ENCODE peak calls at places on chromosomes 16 and 17, in nine cellular contexts. One of them, this sample, is unnamed.
A peak's percentile ranks its signal among the peaks of the same experiment; 100 is the strongest.

GRCh38 chr17:61313515-61314326 is 85.9 kb upstream of the TBX2 start:
- DNase-seq in activated B cell treated with CpG ODN at 0.5 μM for 24 hours: no peak
- DNase-seq in WTC11: no peak
- DNase-seq in stimulated activated CD4-positive, alpha-beta T cell treated with anti-CD3 and anti-CD28 coated beads, Interleukin-15, amount 100 ng/mL, for 48 hours: no peak
- DNase-seq in left lung: no peak
- DNase-seq in putamen: no peak
- DNase-seq in activated naive CD4-positive, alpha-beta T cell treated with anti-CD3 and anti-CD28 coated beads for 36 hours: no peak
- DNase-seq in H7: no peak
- DNase-seq in activated CD4-positive, alpha-beta T cell treated with anti-CD3 and anti-CD28 coated beads for 4 hours: no peak
- DNase-seq in this sample: no peak

GRCh38 chr17:80773243-80773991 is 218.2 kb upstream of the CHMP6 start:
- DNase-seq in activated CD4-positive, alpha-beta T cell treated with anti-CD3 and anti-CD28 coated beads for 4 hours: no peak
- DNase-seq in activated naive CD4-positive, alpha-beta T cell treated with anti-CD3 and anti-CD28 coated beads for 36 hours: no peak
- DNase-seq in left lung: no peak
- DNase-seq in WTC11: no peak
- DNase-seq in stimulated activated CD4-positive, alpha-beta T cell treated with anti-CD3 and anti-CD28 coated beads, Interleukin-15, amount 100 ng/mL, for 48 hours: no peak
- DNase-seq in putamen: peak; percentile 65
- DNase-seq in activated B cell treated with CpG ODN at 0.5 μM for 24 hours: no peak
- DNase-seq in H7: peak; percentile 78
- DNase-seq in this sample: peak; percentile 44

GRCh38 chr16:30741461-30741914 is 6.7 kb upstream of the PHKG2 start:
- DNase-seq in stimulated activated CD4-positive, alpha-beta T cell treated with anti-CD3 and anti-CD28 coated beads, Interleukin-15, amount 100 ng/mL, for 48 hours: no peak
- DNase-seq in activated CD4-positive, alpha-beta T cell treated with anti-CD3 and anti-CD28 coated beads for 4 hours: no peak
- DNase-seq in putamen: no peak
- DNase-seq in left lung: no peak
- DNase-seq in WTC11: no peak
- DNase-seq in activated naive CD4-positive, alpha-beta T cell treated with anti-CD3 and anti-CD28 coated beads for 36 hours: no peak
- DNase-seq in H7: peak; percentile 58
- DNase-seq in activated B cell treated with CpG ODN at 0.5 μM for 24 hours: no peak
- DNase-seq in this sample: peak; percentile 60

GRCh38 chr16:86651823-86652222 is 73.5 kb downstream of the FOXL1 start:
- DNase-seq in H7: no peak
- DNase-seq in left lung: no peak
- DNase-seq in stimulated activated CD4-positive, alpha-beta T cell treated with anti-CD3 and anti-CD28 coated beads, Interleukin-15, amount 100 ng/mL, for 48 hours: no peak
- DNase-seq in WTC11: no peak
- DNase-seq in activated B cell treated with CpG ODN at 0.5 μM for 24 hours: no peak
- DNase-seq in activated CD4-positive, alpha-beta T cell treated with anti-CD3 and anti-CD28 coated beads for 4 hours: no peak
- DNase-seq in activated naive CD4-positive, alpha-beta T cell treated with anti-CD3 and anti-CD28 coated beads for 36 hours: no peak
- DNase-seq in putamen: no peak
- DNase-seq in this sample: no peak

GRCh38 chr16:9219811-9220210 is 128.4 kb downstream of the HAPSTR1 start:
- DNase-seq in activated CD4-positive, alpha-beta T cell treated with anti-CD3 and anti-CD28 coated beads for 4 hours: no peak
- DNase-seq in activated naive CD4-positive, alpha-beta T cell treated with anti-CD3 and anti-CD28 coated beads for 36 hours: no peak
- DNase-seq in activated B cell treated with CpG ODN at 0.5 μM for 24 hours: no peak
- DNase-seq in H7: no peak
- DNase-seq in putamen: peak; percentile 17
- DNase-seq in left lung: no peak
- DNase-seq in stimulated activated CD4-positive, alpha-beta T cell treated with anti-CD3 and anti-CD28 coated beads, Interleukin-15, amount 100 ng/mL, for 48 hours: no peak
- DNase-seq in WTC11: no peak
- DNase-seq in this sample: no peak

GRCh38 chr17:70622382-70623260 is 453.3 kb downstream of the KCNJ2 start:
- DNase-seq in activated B cell treated with CpG ODN at 0.5 μM for 24 hours: no peak
- DNase-seq in stimulated activated CD4-positive, alpha-beta T cell treated with anti-CD3 and anti-CD28 coated beads, Interleukin-15, amount 100 ng/mL, for 48 hours: no peak
- DNase-seq in WTC11: peak; percentile 79
- DNase-seq in activated naive CD4-positive, alpha-beta T cell treated with anti-CD3 and anti-CD28 coated beads for 36 hours: peak; percentile 34
- DNase-seq in left lung: no peak
- DNase-seq in activated CD4-positive, alpha-beta T cell treated with anti-CD3 and anti-CD28 coated beads for 4 hours: no peak
- DNase-seq in putamen: peak; percentile 83
- DNase-seq in H7: peak; percentile 66
- DNase-seq in this sample: peak; percentile 82

GRCh38 chr16:59210955-59211541 is 476.9 kb upstream of the GOT2 start:
- DNase-seq in activated CD4-positive, alpha-beta T cell treated with anti-CD3 and anti-CD28 coated beads for 4 hours: no peak
- DNase-seq in activated B cell treated with CpG ODN at 0.5 μM for 24 hours: no peak
- DNase-seq in WTC11: peak; percentile 43
- DNase-seq in stimulated activated CD4-positive, alpha-beta T cell treated with anti-CD3 and anti-CD28 coated beads, Interleukin-15, amount 100 ng/mL, for 48 hours: no peak
- DNase-seq in activated naive CD4-positive, alpha-beta T cell treated with anti-CD3 and anti-CD28 coated beads for 36 hours: no peak
- DNase-seq in putamen: no peak
- DNase-seq in H7: peak; percentile 39
- DNase-seq in left lung: no peak
- DNase-seq in this sample: peak; percentile 83

GRCh38 chr17:60170835-60171752 is 21.3 kb downstream of the CA4 start:
- DNase-seq in WTC11: no peak
- DNase-seq in activated naive CD4-positive, alpha-beta T cell treated with anti-CD3 and anti-CD28 coated beads for 36 hours: no peak
- DNase-seq in activated CD4-positive, alpha-beta T cell treated with anti-CD3 and anti-CD28 coated beads for 4 hours: no peak
- DNase-seq in stimulated activated CD4-positive, alpha-beta T cell treated with anti-CD3 and anti-CD28 coated beads, Interleukin-15, amount 100 ng/mL, for 48 hours: no peak
- DNase-seq in activated B cell treated with CpG ODN at 0.5 μM for 24 hours: no peak
- DNase-seq in left lung: no peak
- DNase-seq in H7: no peak
- DNase-seq in putamen: peak; percentile 71
- DNase-seq in this sample: no peak

GRCh38 chr16:68512183-68512582 is 26.9 kb upstream of the ZFP90 start:
- DNase-seq in putamen: no peak
- DNase-seq in activated CD4-positive, alpha-beta T cell treated with anti-CD3 and anti-CD28 coated beads for 4 hours: no peak
- DNase-seq in left lung: peak; percentile 13
- DNase-seq in activated B cell treated with CpG ODN at 0.5 μM for 24 hours: no peak
- DNase-seq in H7: no peak
- DNase-seq in WTC11: no peak
- DNase-seq in stimulated activated CD4-positive, alpha-beta T cell treated with anti-CD3 and anti-CD28 coated beads, Interleukin-15, amount 100 ng/mL, for 48 hours: no peak
- DNase-seq in activated naive CD4-positive, alpha-beta T cell treated with anti-CD3 and anti-CD28 coated beads for 36 hours: no peak
- DNase-seq in this sample: no peak

GRCh38 chr17:40072481-40073346 is 9.9 kb downstream of the THRA start:
- DNase-seq in activated naive CD4-positive, alpha-beta T cell treated with anti-CD3 and anti-CD28 coated beads for 36 hours: no peak
- DNase-seq in H7: peak; percentile 41
- DNase-seq in activated CD4-positive, alpha-beta T cell treated with anti-CD3 and anti-CD28 coated beads for 4 hours: no peak
- DNase-seq in activated B cell treated with CpG ODN at 0.5 μM for 24 hours: no peak
- DNase-seq in left lung: no peak
- DNase-seq in stimulated activated CD4-positive, alpha-beta T cell treated with anti-CD3 and anti-CD28 coated beads, Interleukin-15, amount 100 ng/mL, for 48 hours: no peak
- DNase-seq in WTC11: no peak
- DNase-seq in putamen: no peak
- DNase-seq in this sample: no peak

GRCh38 chr17:75463612-75464011 is 7.2 kb downstream of the TMEM94 start:
- DNase-seq in WTC11: no peak
- DNase-seq in activated B cell treated with CpG ODN at 0.5 μM for 24 hours: no peak
- DNase-seq in left lung: no peak
- DNase-seq in putamen: no peak
- DNase-seq in activated CD4-positive, alpha-beta T cell treated with anti-CD3 and anti-CD28 coated beads for 4 hours: no peak
- DNase-seq in stimulated activated CD4-positive, alpha-beta T cell treated with anti-CD3 and anti-CD28 coated beads, Interleukin-15, amount 100 ng/mL, for 48 hours: no peak
- DNase-seq in activated naive CD4-positive, alpha-beta T cell treated with anti-CD3 and anti-CD28 coated beads for 36 hours: no peak
- DNase-seq in H7: no peak
- DNase-seq in this sample: no peak

GRCh38 chr16:56800355-56800754 is 64.7 kb upstream of the SLC12A3 start:
- DNase-seq in WTC11: no peak
- DNase-seq in stimulated activated CD4-positive, alpha-beta T cell treated with anti-CD3 and anti-CD28 coated beads, Interleukin-15, amount 100 ng/mL, for 48 hours: no peak
- DNase-seq in H7: no peak
- DNase-seq in activated CD4-positive, alpha-beta T cell treated with anti-CD3 and anti-CD28 coated beads for 4 hours: no peak
- DNase-seq in putamen: no peak
- DNase-seq in activated naive CD4-positive, alpha-beta T cell treated with anti-CD3 and anti-CD28 coated beads for 36 hours: no peak
- DNase-seq in left lung: no peak
- DNase-seq in activated B cell treated with CpG ODN at 0.5 μM for 24 hours: no peak
- DNase-seq in this sample: no peak

GRCh38 chr17:48626470-48627241 is 498 bp upstream of the HOXB9 start:
- DNase-seq in left lung: no peak
- DNase-seq in WTC11: peak; percentile 71
- DNase-seq in stimulated activated CD4-positive, alpha-beta T cell treated with anti-CD3 and anti-CD28 coated beads, Interleukin-15, amount 100 ng/mL, for 48 hours: no peak
- DNase-seq in activated B cell treated with CpG ODN at 0.5 μM for 24 hours: no peak
- DNase-seq in activated CD4-positive, alpha-beta T cell treated with anti-CD3 and anti-CD28 coated beads for 4 hours: peak; percentile 74
- DNase-seq in putamen: no peak
- DNase-seq in activated naive CD4-positive, alpha-beta T cell treated with anti-CD3 and anti-CD28 coated beads for 36 hours: peak; percentile 73
- DNase-seq in H7: peak; percentile 88
- DNase-seq in this sample: peak; percentile 73

GRCh38 chr17:42780816-42781638 is 617 bp downstream of the WNK4 start:
- DNase-seq in stimulated activated CD4-positive, alpha-beta T cell treated with anti-CD3 and anti-CD28 coated beads, Interleukin-15, amount 100 ng/mL, for 48 hours: no peak
- DNase-seq in putamen: no peak
- DNase-seq in activated CD4-positive, alpha-beta T cell treated with anti-CD3 and anti-CD28 coated beads for 4 hours: no peak
- DNase-seq in H7: no peak
- DNase-seq in activated B cell treated with CpG ODN at 0.5 μM for 24 hours: no peak
- DNase-seq in activated naive CD4-positive, alpha-beta T cell treated with anti-CD3 and anti-CD28 coated beads for 36 hours: no peak
- DNase-seq in left lung: no peak
- DNase-seq in WTC11: no peak
- DNase-seq in this sample: peak; percentile 46

GRCh38 chr16:85607796-85608514 is 5.2 kb upstream of the GSE1 start:
- DNase-seq in activated CD4-positive, alpha-beta T cell treated with anti-CD3 and anti-CD28 coated beads for 4 hours: no peak
- DNase-seq in H7: no peak
- DNase-seq in WTC11: no peak
- DNase-seq in stimulated activated CD4-positive, alpha-beta T cell treated with anti-CD3 and anti-CD28 coated beads, Interleukin-15, amount 100 ng/mL, for 48 hours: no peak
- DNase-seq in activated naive CD4-positive, alpha-beta T cell treated with anti-CD3 and anti-CD28 coated beads for 36 hours: no peak
- DNase-seq in putamen: no peak
- DNase-seq in activated B cell treated with CpG ODN at 0.5 μM for 24 hours: no peak
- DNase-seq in left lung: no peak
- DNase-seq in this sample: no peak

GRCh38 chr17:14950216-14950615 is 314.9 kb downstream of the PMP22 start:
- DNase-seq in left lung: no peak
- DNase-seq in putamen: no peak
- DNase-seq in activated CD4-positive, alpha-beta T cell treated with anti-CD3 and anti-CD28 coated beads for 4 hours: no peak
- DNase-seq in activated naive CD4-positive, alpha-beta T cell treated with anti-CD3 and anti-CD28 coated beads for 36 hours: no peak
- DNase-seq in activated B cell treated with CpG ODN at 0.5 μM for 24 hours: no peak
- DNase-seq in WTC11: no peak
- DNase-seq in H7: no peak
- DNase-seq in stimulated activated CD4-positive, alpha-beta T cell treated with anti-CD3 and anti-CD28 coated beads, Interleukin-15, amount 100 ng/mL, for 48 hours: no peak
- DNase-seq in this sample: no peak

GRCh38 chr17:41998497-41998896 is 18.7 kb downstream of the DNAJC7 start:
- DNase-seq in activated naive CD4-positive, alpha-beta T cell treated with anti-CD3 and anti-CD28 coated beads for 36 hours: no peak
- DNase-seq in activated B cell treated with CpG ODN at 0.5 μM for 24 hours: no peak
- DNase-seq in WTC11: no peak
- DNase-seq in H7: no peak
- DNase-seq in putamen: no peak
- DNase-seq in activated CD4-positive, alpha-beta T cell treated with anti-CD3 and anti-CD28 coated beads for 4 hours: no peak
- DNase-seq in stimulated activated CD4-positive, alpha-beta T cell treated with anti-CD3 and anti-CD28 coated beads, Interleukin-15, amount 100 ng/mL, for 48 hours: no peak
- DNase-seq in left lung: no peak
- DNase-seq in this sample: no peak

GRCh38 chr16:17277981-17278381 is 192.8 kb downstream of the XYLT1 start:
- DNase-seq in stimulated activated CD4-positive, alpha-beta T cell treated with anti-CD3 and anti-CD28 coated beads, Interleukin-15, amount 100 ng/mL, for 48 hours: no peak
- DNase-seq in activated CD4-positive, alpha-beta T cell treated with anti-CD3 and anti-CD28 coated beads for 4 hours: no peak
- DNase-seq in WTC11: peak; percentile 62
- DNase-seq in H7: peak; percentile 69
- DNase-seq in left lung: no peak
- DNase-seq in activated naive CD4-positive, alpha-beta T cell treated with anti-CD3 and anti-CD28 coated beads for 36 hours: peak; percentile 25
- DNase-seq in putamen: no peak
- DNase-seq in activated B cell treated with CpG ODN at 0.5 μM for 24 hours: peak; percentile 25
- DNase-seq in this sample: peak; percentile 76

GRCh38 chr16:66127459-66128362 is 238.8 kb upstream of the CDH5 start:
- DNase-seq in stimulated activated CD4-positive, alpha-beta T cell treated with anti-CD3 and anti-CD28 coated beads, Interleukin-15, amount 100 ng/mL, for 48 hours: no peak
- DNase-seq in putamen: peak; percentile 7
- DNase-seq in H7: peak; percentile 33
- DNase-seq in activated CD4-positive, alpha-beta T cell treated with anti-CD3 and anti-CD28 coated beads for 4 hours: no peak
- DNase-seq in activated naive CD4-positive, alpha-beta T cell treated with anti-CD3 and anti-CD28 coated beads for 36 hours: no peak
- DNase-seq in WTC11: peak; percentile 33
- DNase-seq in left lung: no peak
- DNase-seq in activated B cell treated with CpG ODN at 0.5 μM for 24 hours: no peak
- DNase-seq in this sample: peak; percentile 44

GRCh38 chr17:77528516-77529327 is 388.0 kb downstream of the SEC14L1 start:
- DNase-seq in activated naive CD4-positive, alpha-beta T cell treated with anti-CD3 and anti-CD28 coated beads for 36 hours: peak; percentile 58
- DNase-seq in left lung: no peak
- DNase-seq in activated CD4-positive, alpha-beta T cell treated with anti-CD3 and anti-CD28 coated beads for 4 hours: no peak
- DNase-seq in stimulated activated CD4-positive, alpha-beta T cell treated with anti-CD3 and anti-CD28 coated beads, Interleukin-15, amount 100 ng/mL, for 48 hours: no peak
- DNase-seq in H7: peak; percentile 94
- DNase-seq in WTC11: peak; percentile 76
- DNase-seq in putamen: no peak
- DNase-seq in activated B cell treated with CpG ODN at 0.5 μM for 24 hours: no peak
- DNase-seq in this sample: peak; percentile 87

GRCh38 chr17:19485800-19486340 is 47.8 kb upstream of the SLC47A1 start:
- DNase-seq in activated B cell treated with CpG ODN at 0.5 μM for 24 hours: no peak
- DNase-seq in stimulated activated CD4-positive, alpha-beta T cell treated with anti-CD3 and anti-CD28 coated beads, Interleukin-15, amount 100 ng/mL, for 48 hours: no peak
- DNase-seq in left lung: no peak
- DNase-seq in WTC11: no peak
- DNase-seq in H7: no peak
- DNase-seq in activated naive CD4-positive, alpha-beta T cell treated with anti-CD3 and anti-CD28 coated beads for 36 hours: no peak
- DNase-seq in putamen: no peak
- DNase-seq in activated CD4-positive, alpha-beta T cell treated with anti-CD3 and anti-CD28 coated beads for 4 hours: no peak
- DNase-seq in this sample: no peak

GRCh38 chr16:10297341-10298006 is 88.4 kb upstream of the ATF7IP2 start:
- DNase-seq in stimulated activated CD4-positive, alpha-beta T cell treated with anti-CD3 and anti-CD28 coated beads, Interleukin-15, amount 100 ng/mL, for 48 hours: no peak
- DNase-seq in activated B cell treated with CpG ODN at 0.5 μM for 24 hours: peak; percentile 43
- DNase-seq in WTC11: no peak
- DNase-seq in activated CD4-positive, alpha-beta T cell treated with anti-CD3 and anti-CD28 coated beads for 4 hours: no peak
- DNase-seq in H7: no peak
- DNase-seq in left lung: no peak
- DNase-seq in putamen: peak; percentile 30
- DNase-seq in activated naive CD4-positive, alpha-beta T cell treated with anti-CD3 and anti-CD28 coated beads for 36 hours: no peak
- DNase-seq in this sample: no peak

GRCh38 chr16:1108299-1109252 is 12.5 kb upstream of the C1QTNF8 start:
- DNase-seq in stimulated activated CD4-positive, alpha-beta T cell treated with anti-CD3 and anti-CD28 coated beads, Interleukin-15, amount 100 ng/mL, for 48 hours: no peak
- DNase-seq in H7: peak; percentile 86
- DNase-seq in left lung: no peak
- DNase-seq in activated B cell treated with CpG ODN at 0.5 μM for 24 hours: no peak
- DNase-seq in putamen: no peak
- DNase-seq in activated naive CD4-positive, alpha-beta T cell treated with anti-CD3 and anti-CD28 coated beads for 36 hours: no peak
- DNase-seq in WTC11: peak; percentile 54
- DNase-seq in activated CD4-positive, alpha-beta T cell treated with anti-CD3 and anti-CD28 coated beads for 4 hours: no peak
- DNase-seq in this sample: no peak

GRCh38 chr16:89312194-89312593 is 94.7 kb downstream of the ZNF778 start:
- DNase-seq in stimulated activated CD4-positive, alpha-beta T cell treated with anti-CD3 and anti-CD28 coated beads, Interleukin-15, amount 100 ng/mL, for 48 hours: no peak
- DNase-seq in left lung: peak; percentile 55
- DNase-seq in activated B cell treated with CpG ODN at 0.5 μM for 24 hours: no peak
- DNase-seq in activated CD4-positive, alpha-beta T cell treated with anti-CD3 and anti-CD28 coated beads for 4 hours: no peak
- DNase-seq in H7: no peak
- DNase-seq in putamen: peak; percentile 80
- DNase-seq in WTC11: no peak
- DNase-seq in activated naive CD4-positive, alpha-beta T cell treated with anti-CD3 and anti-CD28 coated beads for 36 hours: no peak
- DNase-seq in this sample: no peak

GRCh38 chr16:87652799-87653198 is 50.5 kb downstream of the JPH3 start:
- DNase-seq in H7: no peak
- DNase-seq in activated CD4-positive, alpha-beta T cell treated with anti-CD3 and anti-CD28 coated beads for 4 hours: no peak
- DNase-seq in left lung: peak; percentile 11
- DNase-seq in WTC11: no peak
- DNase-seq in stimulated activated CD4-positive, alpha-beta T cell treated with anti-CD3 and anti-CD28 coated beads, Interleukin-15, amount 100 ng/mL, for 48 hours: no peak
- DNase-seq in activated B cell treated with CpG ODN at 0.5 μM for 24 hours: no peak
- DNase-seq in putamen: no peak
- DNase-seq in activated naive CD4-positive, alpha-beta T cell treated with anti-CD3 and anti-CD28 coated beads for 36 hours: no peak
- DNase-seq in this sample: no peak

GRCh38 chr16:46947900-46948547 is 25.4 kb downstream of the DNAJA2 start:
- DNase-seq in WTC11: peak; percentile 24
- DNase-seq in left lung: no peak
- DNase-seq in activated naive CD4-positive, alpha-beta T cell treated with anti-CD3 and anti-CD28 coated beads for 36 hours: peak; percentile 63
- DNase-seq in stimulated activated CD4-positive, alpha-beta T cell treated with anti-CD3 and anti-CD28 coated beads, Interleukin-15, amount 100 ng/mL, for 48 hours: no peak
- DNase-seq in activated CD4-positive, alpha-beta T cell treated with anti-CD3 and anti-CD28 coated beads for 4 hours: no peak
- DNase-seq in H7: peak; percentile 54
- DNase-seq in activated B cell treated with CpG ODN at 0.5 μM for 24 hours: no peak
- DNase-seq in putamen: no peak
- DNase-seq in this sample: peak; percentile 72

GRCh38 chr17:17685775-17686291 is 4.6 kb downstream of the RAI1 start:
- DNase-seq in left lung: peak; percentile 60
- DNase-seq in WTC11: no peak
- DNase-seq in activated naive CD4-positive, alpha-beta T cell treated with anti-CD3 and anti-CD28 coated beads for 36 hours: peak; percentile 25
- DNase-seq in activated B cell treated with CpG ODN at 0.5 μM for 24 hours: no peak
- DNase-seq in putamen: no peak
- DNase-seq in stimulated activated CD4-positive, alpha-beta T cell treated with anti-CD3 and anti-CD28 coated beads, Interleukin-15, amount 100 ng/mL, for 48 hours: no peak
- DNase-seq in H7: peak; percentile 61
- DNase-seq in activated CD4-positive, alpha-beta T cell treated with anti-CD3 and anti-CD28 coated beads for 4 hours: no peak
- DNase-seq in this sample: peak; percentile 47

GRCh38 chr17:77332981-77333685 is 192.4 kb downstream of the SEC14L1 start:
- DNase-seq in activated CD4-positive, alpha-beta T cell treated with anti-CD3 and anti-CD28 coated beads for 4 hours: peak; percentile 51
- DNase-seq in WTC11: no peak
- DNase-seq in left lung: no peak
- DNase-seq in putamen: no peak
- DNase-seq in activated naive CD4-positive, alpha-beta T cell treated with anti-CD3 and anti-CD28 coated beads for 36 hours: peak; percentile 57
- DNase-seq in stimulated activated CD4-positive, alpha-beta T cell treated with anti-CD3 and anti-CD28 coated beads, Interleukin-15, amount 100 ng/mL, for 48 hours: peak; percentile 45
- DNase-seq in activated B cell treated with CpG ODN at 0.5 μM for 24 hours: no peak
- DNase-seq in H7: no peak
- DNase-seq in this sample: no peak

GRCh38 chr17:11787074-11787473 is 188.8 kb downstream of the DNAH9 start:
- DNase-seq in WTC11: no peak
- DNase-seq in H7: no peak
- DNase-seq in activated naive CD4-positive, alpha-beta T cell treated with anti-CD3 and anti-CD28 coated beads for 36 hours: no peak
- DNase-seq in stimulated activated CD4-positive, alpha-beta T cell treated with anti-CD3 and anti-CD28 coated beads, Interleukin-15, amount 100 ng/mL, for 48 hours: no peak
- DNase-seq in activated CD4-positive, alpha-beta T cell treated with anti-CD3 and anti-CD28 coated beads for 4 hours: no peak
- DNase-seq in activated B cell treated with CpG ODN at 0.5 μM for 24 hours: no peak
- DNase-seq in left lung: no peak
- DNase-seq in putamen: no peak
- DNase-seq in this sample: no peak

GRCh38 chr17:58703137-58703846 is 10.9 kb downstream of the RAD51C start:
- DNase-seq in activated naive CD4-positive, alpha-beta T cell treated with anti-CD3 and anti-CD28 coated beads for 36 hours: peak; percentile 26
- DNase-seq in WTC11: no peak
- DNase-seq in activated CD4-positive, alpha-beta T cell treated with anti-CD3 and anti-CD28 coated beads for 4 hours: no peak
- DNase-seq in stimulated activated CD4-positive, alpha-beta T cell treated with anti-CD3 and anti-CD28 coated beads, Interleukin-15, amount 100 ng/mL, for 48 hours: no peak
- DNase-seq in H7: no peak
- DNase-seq in left lung: no peak
- DNase-seq in activated B cell treated with CpG ODN at 0.5 μM for 24 hours: no peak
- DNase-seq in putamen: no peak
- DNase-seq in this sample: no peak

GRCh38 chr17:17684901-17685774 is 3.9 kb downstream of the RAI1 start:
- DNase-seq in activated naive CD4-positive, alpha-beta T cell treated with anti-CD3 and anti-CD28 coated beads for 36 hours: no peak
- DNase-seq in stimulated activated CD4-positive, alpha-beta T cell treated with anti-CD3 and anti-CD28 coated beads, Interleukin-15, amount 100 ng/mL, for 48 hours: no peak
- DNase-seq in activated B cell treated with CpG ODN at 0.5 μM for 24 hours: no peak
- DNase-seq in WTC11: no peak
- DNase-seq in H7: peak; percentile 40
- DNase-seq in activated CD4-positive, alpha-beta T cell treated with anti-CD3 and anti-CD28 coated beads for 4 hours: no peak
- DNase-seq in putamen: no peak
- DNase-seq in left lung: peak; percentile 74
- DNase-seq in this sample: peak; percentile 51

This sample was measured in GM23338.